ENCODE peak calls at places on chromosome 17, in six cellular contexts. B is glutamatergic neuron, M is breast epithelium, N is RCC 7860, Y is putamen, O is astrocyte. V is an unnamed sample.

GRCh38 chr17:3621146-3621720 is 12.0 kb upstream of the TRPV1 start:
- DNase-seq in N (no peak), Y (no peak), O (no peak), M (no peak), B (no peak), V (no peak)

GRCh38 chr17:58822148-58823050 is 66.7 kb downstream of the PPM1E start:
- DNase-seq in B (no peak), N (no peak), M (no peak), Y (no peak), O (no peak), V (no peak)

GRCh38 chr17:69250641-69251040 is 22.0 kb upstream of the ABCA10 start:
- DNase-seq in B (no peak), Y (no peak), O (peak; percentile 20), M (no peak), N (no peak), V (no peak)

GRCh38 chr17:76379646-76380376 is 4.6 kb upstream of the SPHK1 start:
- DNase-seq in M (no peak), Y (no peak), N (no peak), O (no peak), B (no peak), V (no peak)

GRCh38 chr17:57506253-57506911 is 238.7 kb downstream of the CCDC182 start:
- DNase-seq in B (no peak), Y (no peak), N (no peak), M (no peak), O (no peak), V (no peak)

GRCh38 chr17:67990909-67991308 is 5.4 kb downstream of the C17orf58 start:
- DNase-seq in Y (no peak), O (no peak), N (no peak), B (no peak), M (no peak), V (no peak)

GRCh38 chr17:45345554-45346254 is 28.9 kb upstream of the MAP3K14 start:
- DNase-seq in N (no peak), O (peak; percentile 66), B (no peak), M (peak; percentile 0), Y (no peak), V (no peak)

GRCh38 chr17:73827627-73828241 is 183.5 kb upstream of the SDK2 start:
- DNase-seq in B (peak; percentile 35), M (no peak), N (no peak), Y (no peak), O (no peak), V (no peak)

GRCh38 chr17:80308672-80309517 is 48.2 kb downstream of the RNF213 start:
- DNase-seq in M (no peak), B (no peak), Y (no peak), N (no peak), O (no peak), V (no peak)

GRCh38 chr17:64707077-64707591 is 45.0 kb upstream of the SMURF2 start:
- DNase-seq in B (peak; percentile 31), Y (peak; percentile 33), M (peak; percentile 64), O (peak; percentile 100), N (peak; percentile 99), V (peak; percentile 80)

GRCh38 chr17:66508896-66509843 is 206.8 kb downstream of the PRKCA start:
- DNase-seq in M (no peak), N (peak; percentile 73), B (no peak), O (peak; percentile 87), Y (no peak), V (peak; percentile 93)

GRCh38 chr17:7971651-7972050 is 30.8 kb upstream of the GUCY2D start:
- DNase-seq in O (no peak), M (no peak), B (no peak), Y (no peak), N (no peak), V (no peak)

GRCh38 chr17:57006040-57006439 is 28.1 kb downstream of the SCPEP1 start:
- DNase-seq in B (no peak), N (no peak), M (no peak), O (no peak), Y (no peak), V (no peak)

V was measured in Caki2.